ENCODE peak calls at places on chromosomes 5 and 9, in five cellular contexts. J is SJSA1, K is A549, X is HCT116, N is heart left ventricle. Y is an unnamed sample.
A peak's percentile ranks its signal among the peaks of the same experiment; 100 is the strongest.

GRCh38 chr9:8727191-8727590 is 927.6 kb upstream of the DMAC1 start:
- DNase-seq in X (no peak), K (no peak), J (no peak), N (no peak), Y (no peak)

GRCh38 chr5:38780950-38781349 is 64.9 kb upstream of the OSMR start:
- DNase-seq in N (peak; percentile 70), K (no peak), J (peak; percentile 77), X (no peak), Y (peak; percentile 53)

GRCh38 chr5:83472508-83473343 is 1.2 kb downstream of the VCAN start:
- DNase-seq in X (no peak), K (peak; percentile 45), J (peak; percentile 66), N (peak; percentile 43), Y (peak; percentile 29)

GRCh38 chr9:37618817-37619216 is 26.4 kb upstream of the TOMM5 start:
- DNase-seq in K (no peak), N (no peak), X (no peak), J (no peak), Y (no peak)

GRCh38 chr5:96758621-96759020 is 49.1 kb downstream of the ERAP1 start:
- DNase-seq in K (no peak), N (no peak), J (no peak), X (no peak), Y (no peak)

GRCh38 chr9:121735065-121735791 is 83.8 kb downstream of the DAB2IP start:
- DNase-seq in X (no peak), J (no peak), N (no peak), K (peak; percentile 77), Y (peak; percentile 61)

GRCh38 chr5:171755354-171755821 is 30.2 kb upstream of the SMIM23 start:
- DNase-seq in X (no peak), N (no peak), J (no peak), K (no peak), Y (no peak)

GRCh38 chr9:89884356-89885083 is 279.7 kb downstream of the GADD45G start:
- DNase-seq in J (peak; percentile 8), N (peak; percentile 76), X (no peak), K (no peak), Y (no peak)

GRCh38 chr5:72013741-72014703 is 93.3 kb upstream of the MAP1B start:
- DNase-seq in X (no peak), K (no peak), J (no peak), N (no peak), Y (no peak)

GRCh38 chr9:137435381-137435891 is 5.7 kb downstream of the ENTPD8 start:
- DNase-seq in J (no peak), K (no peak), X (no peak), N (no peak), Y (no peak)

GRCh38 chr9:117779760-117780159 is 75.6 kb downstream of the TLR4 start:
- DNase-seq in X (no peak), J (no peak), K (no peak), N (no peak), Y (no peak)

GRCh38 chr5:108093186-108093585 is 288.7 kb downstream of the FBXL17 start:
- DNase-seq in K (peak; percentile 18), J (no peak), X (peak; percentile 6), N (no peak), Y (no peak)

GRCh38 chr5:71778678-71779276 is 59.7 kb downstream of the CARTPT start:
- DNase-seq in X (peak; percentile 45), K (peak; percentile 45), N (no peak), J (no peak), Y (no peak)

GRCh38 chr9:120956862-120957261 is 30.3 kb upstream of the TRAF1 start:
- DNase-seq in J (no peak), N (no peak), X (no peak), K (no peak), Y (no peak)

GRCh38 chr5:90446961-90447360 is 27.6 kb downstream of the MBLAC2 start:
- DNase-seq in N (no peak), X (no peak), J (no peak), K (no peak), Y (no peak)

GRCh38 chr5:176647870-176648466 is 684 bp downstream of the TSPAN17 start:
- DNase-seq in J (peak; percentile 76), N (peak; percentile 60), X (no peak), K (no peak), Y (peak; percentile 84)

GRCh38 chr5:79183011-79183410 is 52.9 kb upstream of the JMY start:
- DNase-seq in J (no peak), K (no peak), X (no peak), N (no peak), Y (no peak)

GRCh38 chr5:169778622-169779596 is 141.8 kb downstream of the DOCK2 start:
- DNase-seq in J (no peak), K (no peak), N (no peak), X (no peak), Y (no peak)

GRCh38 chr5:33153891-33154290 is 286.9 kb upstream of the TARS1 start:
- DNase-seq in N (no peak), X (no peak), K (no peak), J (no peak), Y (no peak)

GRCh38 chr9:89458768-89459496 is 39.0 kb downstream of the SEMA4D start:
- DNase-seq in J (no peak), X (no peak), K (no peak), N (no peak), Y (no peak)

GRCh38 chr5:140324834-140325195 is 21.6 kb downstream of the HBEGF start:
- DNase-seq in X (no peak), K (no peak), J (no peak), N (no peak), Y (no peak)
- H3K4me1 ChIP-seq in X (peaks cover 25% of the 10 kb centered on the region), K (peaks cover 47% of the 10 kb centered on the region), J (peaks cover 49% of the 10 kb centered on the region), N (peaks cover 66% of the 10 kb centered on the region), Y (no peaks in the 10 kb centered on the region)

DNA sequence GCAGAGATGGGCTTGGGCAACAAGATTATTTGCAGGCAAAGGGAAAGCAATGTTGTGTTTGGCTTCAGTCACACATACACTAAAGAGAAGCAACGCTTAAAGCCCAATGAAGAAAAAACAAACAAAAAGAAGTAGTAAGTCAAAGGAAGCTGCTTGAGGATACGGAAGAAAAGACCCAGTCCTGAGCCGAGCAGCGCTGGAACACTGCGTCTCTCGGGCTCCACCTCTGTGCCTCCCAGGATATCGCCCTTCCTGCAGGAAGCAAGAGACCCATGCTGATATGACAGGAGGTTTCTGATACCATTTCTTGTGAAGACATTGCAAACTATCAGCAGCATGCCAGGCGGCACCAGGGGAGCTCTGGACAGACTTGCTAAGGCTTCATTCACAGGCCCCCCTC is 9.9 kb downstream of the GNAQ start:
- DNase-seq in N (peak; percentile 35), J (no peak), X (no peak), K (no peak), Y (peak; percentile 75)
- H3K4me1 ChIP-seq in N (peaks cover 30% of the 10 kb centered on the region), J (peaks cover 25% of the 10 kb centered on the region), X (no peaks in the 10 kb centered on the region), K (peaks cover 36% of the 10 kb centered on the region), Y (peaks cover 6% of the 10 kb centered on the region)

GRCh38 chr9:128094950-128095544 is 27.0 kb downstream of the SLC25A25 start:
- DNase-seq in J (no peak), X (no peak), N (no peak), K (no peak), Y (no peak)

GRCh38 chr9:128096614-128097013 is 28.6 kb downstream of the SLC25A25 start:
- DNase-seq in J (no peak), N (no peak), X (no peak), K (no peak), Y (no peak)

GRCh38 chr9:128092199-128092977 is 24.4 kb downstream of the SLC25A25 start:
- DNase-seq in J (no peak), N (no peak), X (no peak), K (no peak), Y (no peak)

GRCh38 chr9:128093016-128093415 is 25.0 kb downstream of the SLC25A25 start:
- DNase-seq in N (no peak), J (no peak), K (no peak), X (no peak), Y (no peak)

GRCh38 chr9:128094166-128094949 is 26.3 kb downstream of the SLC25A25 start:
- DNase-seq in K (peak; percentile 94), J (peak; percentile 89), N (peak; percentile 94), X (peak; percentile 89), Y (peak; percentile 90)
- H3K4me1 ChIP-seq in K (peaks cover 35% of the 10 kb centered on the region), J (peaks cover 43% of the 10 kb centered on the region), N (peaks cover 71% of the 10 kb centered on the region), X (peaks cover 58% of the 10 kb centered on the region), Y (peaks cover 3% of the 10 kb centered on the region)

GRCh38 chr9:92656537-92656925 is 13.4 kb downstream of the IPPK start:
- DNase-seq in N (no peak), J (no peak), X (no peak), K (no peak), Y (no peak)

GRCh38 chr9:92658176-92658575 is 11.8 kb downstream of the IPPK start:
- DNase-seq in X (no peak), J (no peak), K (no peak), N (no peak), Y (no peak)

GRCh38 chr9:92655896-92656536 is 13.9 kb downstream of the IPPK start:
- DNase-seq in N (no peak), J (no peak), K (no peak), X (no peak), Y (no peak)

GRCh38 chr9:92658611-92659010 is 11.3 kb downstream of the IPPK start:
- DNase-seq in K (no peak), N (no peak), X (no peak), J (no peak), Y (no peak)

DNA sequence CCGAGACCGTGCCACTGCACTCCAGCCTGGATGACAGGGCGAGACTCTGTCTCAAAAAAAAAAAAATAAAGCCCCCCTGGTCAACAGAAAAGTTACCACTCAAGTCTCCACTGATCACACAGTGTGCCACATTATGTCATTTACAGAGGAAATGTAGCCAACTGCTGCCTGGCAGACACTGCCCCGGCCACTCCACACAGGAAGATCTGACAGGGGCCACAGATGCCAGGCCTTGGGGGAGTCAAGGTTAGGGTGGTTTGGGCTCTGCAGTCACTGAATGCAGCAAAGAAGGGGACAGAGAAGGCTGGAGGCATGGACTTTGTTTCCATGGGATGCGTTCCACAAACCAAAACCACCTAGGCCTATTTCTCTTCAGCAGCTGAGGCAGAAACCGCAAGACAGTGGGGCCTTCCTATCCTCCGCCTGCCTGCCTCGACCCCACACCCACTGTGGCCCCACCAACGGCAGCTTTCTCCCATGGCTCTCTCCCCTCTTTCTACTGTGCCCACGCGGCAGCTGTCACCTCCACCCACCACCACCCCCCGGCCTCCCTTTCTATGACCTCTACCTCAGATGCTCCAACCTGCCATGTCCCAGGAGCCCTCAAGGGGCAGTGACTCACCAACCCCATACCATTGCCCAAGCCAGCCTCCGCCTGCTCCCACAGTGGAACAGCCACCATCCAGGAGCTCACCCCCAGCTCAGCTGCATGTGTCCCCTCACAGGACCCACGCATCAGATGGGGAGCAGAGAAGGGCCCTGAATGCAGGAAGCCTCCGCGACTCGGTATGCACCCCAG is 12.4 kb downstream of the IPPK start:
- DNase-seq in X (no peak), K (peak; percentile 28), J (no peak), N (no peak), Y (no peak)
- H3K4me1 ChIP-seq in X (no peaks in the 10 kb centered on the region), K (no peaks in the 10 kb centered on the region), J (peaks cover 33% of the 10 kb centered on the region), N (peaks cover 22% of the 10 kb centered on the region), Y (no peaks in the 10 kb centered on the region)